ENCODE peak calls at places on chromosomes 16 and 17, in four cellular contexts. One of them, this sample, is unnamed. For H3K36me3, the result is how much of the 10 kb centered on the place peaks cover.

GRCh38 chr16:66510298-66510697 is 39.6 kb downstream of the TK2 start:
- DNase-seq in esophagus muscularis mucosa: no peak
- DNase-seq in body of pancreas: peak
- DNase-seq in IMR-90: no peak
- DNase-seq in this sample: no peak

GRCh38 chr17:31319253-31319661 is 2.2 kb downstream of the EVI2A start:
- DNase-seq in esophagus muscularis mucosa: no peak
- DNase-seq in body of pancreas: no peak
- DNase-seq in IMR-90: no peak
- DNase-seq in this sample: no peak

GRCh38 chr16:67246081-67246944 is 968 bp downstream of the FHOD1 start:
- DNase-seq in esophagus muscularis mucosa: no peak
- DNase-seq in body of pancreas: peak
- DNase-seq in IMR-90: peak
- DNase-seq in this sample: peak

GRCh38 chr16:11205754-11206459 is 50.1 kb downstream of the SOCS1 start:
- DNase-seq in esophagus muscularis mucosa: no peak
- DNase-seq in body of pancreas: no peak
- DNase-seq in IMR-90: peak
- DNase-seq in this sample: no peak

GRCh38 chr17:44079877-44080821 is 9.6 kb downstream of the G6PC3 start:
- DNase-seq in esophagus muscularis mucosa: no peak
- DNase-seq in body of pancreas: no peak
- DNase-seq in IMR-90: no peak
- DNase-seq in this sample: peak

GRCh38 chr17:11404431-11404830 is 163.4 kb downstream of the SHISA6 start:
- DNase-seq in esophagus muscularis mucosa: no peak
- DNase-seq in body of pancreas: peak
- DNase-seq in IMR-90: no peak
- DNase-seq in this sample: no peak

GRCh38 chr16:1918312-1918889 is at the start of gene HS3ST6:
- DNase-seq in esophagus muscularis mucosa: no peak
- DNase-seq in body of pancreas: no peak
- DNase-seq in IMR-90: no peak
- DNase-seq in this sample: no peak

GRCh38 chr17:65455972-65456343 is 105.5 kb downstream of the AXIN2 start:
- DNase-seq in esophagus muscularis mucosa: no peak
- DNase-seq in body of pancreas: peak
- DNase-seq in IMR-90: peak
- DNase-seq in this sample: no peak

GRCh38 chr16:10751291-10751697 is 7.7 kb downstream of the NUBP1 start:
- DNase-seq in esophagus muscularis mucosa: no peak
- DNase-seq in body of pancreas: no peak
- DNase-seq in IMR-90: no peak
- DNase-seq in this sample: no peak

DNA sequence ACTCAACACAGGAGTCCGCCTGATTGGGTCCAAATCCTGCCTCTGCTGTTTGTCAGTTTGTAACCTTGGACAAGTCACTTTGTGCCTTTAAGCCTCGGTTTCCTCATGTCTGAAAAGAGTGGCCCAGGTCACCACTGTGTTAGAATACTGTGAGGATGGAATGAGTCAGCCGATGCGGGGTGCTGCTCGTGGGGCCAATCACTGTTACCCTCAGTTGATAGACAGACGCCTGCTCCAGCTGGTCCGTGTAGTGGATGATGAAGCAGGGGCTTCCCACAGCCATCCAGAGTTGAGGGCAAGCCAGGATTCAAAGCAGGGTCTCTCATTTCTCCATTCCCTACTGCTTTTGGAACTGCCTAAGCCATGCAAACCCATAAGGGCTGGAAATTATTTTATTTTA is 5.8 kb downstream of the FBXL19 start:
- DNase-seq in esophagus muscularis mucosa: no peak
- DNase-seq in body of pancreas: no peak
- DNase-seq in IMR-90: no peak
- DNase-seq in this sample: no peak
- H3K36me3 ChIP-seq in esophagus muscularis mucosa: half or more
- H3K36me3 ChIP-seq in body of pancreas: under half
- H3K36me3 ChIP-seq in IMR-90: under half
- H3K36me3 ChIP-seq in this sample: under half

DNA sequence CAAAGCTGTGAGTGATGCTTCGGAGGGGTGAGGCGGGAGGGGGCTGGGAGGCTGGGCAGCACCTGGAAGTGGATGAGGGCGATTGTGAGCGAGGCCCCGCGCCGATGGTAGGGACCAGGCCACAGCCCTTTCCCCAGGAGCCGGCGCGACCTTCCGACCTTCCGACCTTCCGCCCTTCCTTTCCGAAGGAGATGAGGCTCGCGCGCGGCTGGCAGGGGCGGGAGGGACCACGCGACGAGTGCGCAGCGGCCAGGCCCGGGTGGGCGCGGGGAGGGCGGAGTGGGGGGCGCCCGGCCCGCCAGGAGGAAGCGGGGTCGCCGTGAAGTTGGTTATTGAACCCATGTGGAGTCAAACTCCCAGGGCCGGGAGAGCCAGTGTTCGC is 56.5 kb downstream of the RAP1GAP2 start:
- DNase-seq in esophagus muscularis mucosa: no peak
- DNase-seq in body of pancreas: no peak
- DNase-seq in IMR-90: no peak
- DNase-seq in this sample: no peak
- H3K27ac ChIP-seq in esophagus muscularis mucosa: peak
- H3K27ac ChIP-seq in body of pancreas: peak
- H3K27ac ChIP-seq in IMR-90: no peak
- H3K27ac ChIP-seq in this sample: peak

GRCh38 chr17:39655105-39655504 is 10.0 kb upstream of the TCAP start:
- DNase-seq in esophagus muscularis mucosa: no peak
- DNase-seq in body of pancreas: no peak
- DNase-seq in IMR-90: no peak
- DNase-seq in this sample: no peak
- TF ChIP-seq CTCF in esophagus muscularis mucosa: no peak
- TF ChIP-seq CTCF in body of pancreas: no peak
- TF ChIP-seq CTCF in IMR-90: no peak
- TF ChIP-seq CTCF in this sample: no peak

DNA sequence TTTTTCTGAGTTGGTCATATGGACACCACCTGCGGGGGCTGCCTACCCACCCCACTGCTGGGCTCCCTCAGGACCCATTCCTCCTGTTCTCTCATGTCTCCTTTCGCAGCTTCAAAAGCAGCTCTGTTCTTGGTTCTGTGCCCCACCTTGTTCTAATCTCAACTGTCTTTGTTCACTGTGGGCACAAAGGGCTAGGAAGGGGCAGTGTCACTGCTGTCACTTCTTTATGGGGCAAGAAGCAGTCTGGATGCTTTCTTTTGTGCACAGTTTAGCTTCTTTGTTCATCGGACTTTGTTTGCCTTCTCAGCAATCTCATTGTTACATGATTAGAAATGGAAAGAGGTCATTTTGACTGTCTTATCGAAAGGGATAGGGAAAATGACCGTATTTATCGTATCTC is 7.1 kb downstream of the GOSR2 start:
- DNase-seq in esophagus muscularis mucosa: no peak
- DNase-seq in body of pancreas: no peak
- DNase-seq in IMR-90: no peak
- DNase-seq in this sample: no peak
- H3K36me3 ChIP-seq in esophagus muscularis mucosa: half or more
- H3K36me3 ChIP-seq in body of pancreas: under half
- H3K36me3 ChIP-seq in IMR-90: under half
- H3K36me3 ChIP-seq in this sample: half or more

GRCh38 chr17:83175551-83176271 is 96.3 kb downstream of the METRNL start:
- DNase-seq in esophagus muscularis mucosa: peak
- DNase-seq in body of pancreas: no peak
- DNase-seq in IMR-90: no peak
- DNase-seq in this sample: no peak
- H3K27ac ChIP-seq in esophagus muscularis mucosa: no peak
- H3K27ac ChIP-seq in body of pancreas: no peak
- H3K27ac ChIP-seq in IMR-90: no peak
- H3K27ac ChIP-seq in this sample: no peak

DNA sequence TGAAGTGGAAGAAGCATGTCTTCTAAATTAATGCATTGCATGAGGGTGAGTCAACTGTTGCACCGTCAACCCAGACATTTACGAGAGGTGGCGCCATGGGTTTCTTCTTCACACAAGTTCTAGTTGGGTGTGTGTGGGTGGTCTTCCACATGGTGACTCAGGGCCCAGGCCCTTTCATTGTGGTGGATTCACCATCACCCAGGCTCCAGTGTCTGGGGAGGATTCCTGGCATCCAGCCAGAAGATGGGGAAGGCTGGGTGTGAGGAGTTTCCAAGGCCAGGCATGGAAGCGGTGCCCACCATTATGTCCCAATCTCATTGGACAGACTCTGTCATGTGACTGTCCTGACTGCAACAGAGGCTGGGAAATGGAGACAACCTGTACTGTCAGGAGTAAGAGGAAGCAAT is 21.4 kb upstream of the JPH3 start:
- DNase-seq in esophagus muscularis mucosa: no peak
- DNase-seq in body of pancreas: no peak
- DNase-seq in IMR-90: peak
- DNase-seq in this sample: no peak
- TF ChIP-seq CTCF in esophagus muscularis mucosa: no peak
- TF ChIP-seq CTCF in body of pancreas: no peak
- TF ChIP-seq CTCF in IMR-90: no peak
- TF ChIP-seq CTCF in this sample: no peak